ENCODE peak calls at places on chromosomes 3 and 15, in five cellular contexts. R, T, E, H and M are unnamed samples.

GRCh38 chr3:52202384-52203077 is 4.6 kb downstream of the ALAS1 start:
- DNase-seq in R (no peak), E (no peak), T (no peak), H (no peak), M (no peak)

GRCh38 chr15:31300981-31301686 is 25.5 kb upstream of the KLF13 start:
- DNase-seq in H (no peak), R (peak; percentile 33), T (no peak), E (no peak), M (no peak)

GRCh38 chr3:148319161-148319915 is 378.4 kb upstream of the AGTR1 start:
- DNase-seq in H (no peak), T (no peak), R (no peak), E (no peak), M (peak; percentile 40)

GRCh38 chr3:30538787-30539186 is 67.6 kb upstream of the TGFBR2 start:
- DNase-seq in H (no peak), R (no peak), T (no peak), E (no peak), M (peak; percentile 93)

GRCh38 chr3:53078656-53079055 is 32.8 kb upstream of the SFMBT1 start:
- DNase-seq in E (no peak), H (no peak), T (no peak), R (no peak), M (no peak)

GRCh38 chr15:98720036-98720435 is 71.7 kb downstream of the IGF1R start:
- DNase-seq in H (no peak), E (no peak), T (no peak), R (no peak), M (no peak)

GRCh38 chr15:70281261-70281810 is 183.6 kb upstream of the TLE3 start:
- DNase-seq in E (no peak), R (no peak), T (no peak), H (no peak), M (no peak)

GRCh38 chr3:76698136-76698535 is 341.8 kb upstream of the ROBO2 start:
- DNase-seq in R (no peak), H (no peak), E (no peak), T (no peak), M (no peak)

GRCh38 chr15:64275934-64276333 is 80.0 kb downstream of the CSNK1G1 start:
- DNase-seq in H (no peak), T (no peak), E (no peak), R (no peak), M (no peak)

GRCh38 chr3:14210281-14210670 is 31.7 kb downstream of the LSM3 start:
- DNase-seq in H (no peak), R (no peak), T (no peak), E (no peak), M (no peak)

GRCh38 chr15:36415643-36416042 is 163.8 kb upstream of the CDIN1 start:
- DNase-seq in R (no peak), H (no peak), T (no peak), E (no peak), M (no peak)

GRCh38 chr3:138082085-138082991 is 33.1 kb downstream of the DZIP1L start:
- DNase-seq in T (no peak), E (no peak), R (peak; percentile 53), H (no peak), M (peak; percentile 94)

GRCh38 chr3:130946876-130947275 is 53.0 kb downstream of the ATP2C1 start:
- DNase-seq in R (no peak), H (no peak), T (no peak), E (no peak), M (no peak)

GRCh38 chr3:184592411-184593200 is 31.0 kb downstream of the EPHB3 start:
- DNase-seq in E (no peak), T (no peak), R (no peak), H (no peak), M (no peak)

GRCh38 chr15:64901914-64902313 is 9.8 kb upstream of the ANKDD1A start:
- DNase-seq in H (no peak), E (no peak), R (no peak), T (no peak), M (no peak)

GRCh38 chr3:139538733-139539132 is 809 bp downstream of the RBP1 start:
- DNase-seq in R (no peak), T (no peak), H (no peak), E (no peak), M (no peak)

GRCh38 chr3:13419356-13420050 is 619 bp downstream of the NUP210 start:
- DNase-seq in H (peak; percentile 36), T (peak; percentile 44), R (no peak), E (peak; percentile 47), M (no peak)

GRCh38 chr3:133574260-133574881 is 885 bp downstream of the CDV3 start:
- DNase-seq in E (peak; percentile 59), T (no peak), H (no peak), R (peak; percentile 61), M (peak; percentile 54)

GRCh38 chr15:77070180-77070499 is 769 bp downstream of the TSPAN3 start:
- DNase-seq in H (no peak), R (no peak), T (no peak), E (no peak), M (no peak)

GRCh38 chr3:54791552-54792156 is 136.2 kb downstream of the LRTM1 start:
- DNase-seq in T (no peak), H (no peak), E (no peak), R (no peak), M (no peak)

GRCh38 chr3:173913985-173914421 is 516.5 kb downstream of the NLGN1 start:
- DNase-seq in H (no peak), E (no peak), T (no peak), R (no peak), M (no peak)

GRCh38 chr15:70091649-70092461 is 5.9 kb downstream of the TLE3 start:
- DNase-seq in R (no peak), T (peak; percentile 29), H (peak; percentile 65), E (no peak), M (peak; percentile 62)

GRCh38 chr3:59839810-59840515 is 790.1 kb upstream of the CFAP20DC start:
- DNase-seq in R (no peak), H (no peak), E (no peak), T (no peak), M (no peak)

GRCh38 chr3:173253471-173253870 is 112.4 kb upstream of the SPATA16 start:
- DNase-seq in R (no peak), E (no peak), H (no peak), T (no peak), M (no peak)

GRCh38 chr3:196600359-196600758 is 31.9 kb downstream of the FBXO45 start:
- DNase-seq in R (no peak), E (no peak), T (no peak), H (no peak), M (no peak)

GRCh38 chr15:73002509-73002908 is 49.8 kb upstream of the NEO1 start:
- DNase-seq in H (no peak), R (peak; percentile 77), E (no peak), T (no peak), M (no peak)

GRCh38 chr3:160400048-160400630 is 689 bp downstream of the SMC4 start:
- DNase-seq in R (peak; percentile 50), T (peak; percentile 61), H (no peak), E (peak; percentile 16), M (no peak)

GRCh38 chr15:98069256-98069655 is 108.8 kb downstream of the ARRDC4 start:
- DNase-seq in T (no peak), R (no peak), H (no peak), E (no peak), M (no peak)

GRCh38 chr3:47008258-47008671 is 28.8 kb downstream of the NBEAL2 start:
- DNase-seq in R (no peak), T (no peak), H (no peak), E (no peak), M (no peak)